ENCODE peak calls at places on chromosomes 5 and 9, in six cellular contexts. F is stomach, E is ascending aorta, J is fibroblast of mammary gland, O is pancreas, X is psoas muscle. L is an unnamed sample.

GRCh38 chr9:79193001-79193400 is 378.8 kb upstream of the TLE4 start:
- DNase-seq in J (peak), F (no peak), E (no peak), X (no peak), O (no peak), L (no peak)

GRCh38 chr5:134138416-134139376 is 24.2 kb downstream of the TCF7 start:
- DNase-seq in X (peak), E (no peak), F (peak), J (peak), O (peak), L (peak)

GRCh38 chr5:95392593-95393182 is 1.5 kb downstream of the FAM81B start:
- DNase-seq in X (no peak), O (peak), E (no peak), J (peak), F (no peak), L (no peak)

GRCh38 chr5:52668544-52669185 is 119.1 kb upstream of the ITGA1 start:
- DNase-seq in J (no peak), X (peak), O (no peak), F (no peak), E (no peak), L (no peak)

GRCh38 chr9:33460854-33461253 is 12.9 kb downstream of the NOL6 start:
- DNase-seq in J (no peak), F (no peak), O (no peak), E (no peak), X (no peak), L (no peak)

GRCh38 chr9:92140754-92141143 is 25.5 kb upstream of the SPTLC1 start:
- DNase-seq in F (no peak), E (no peak), O (no peak), J (no peak), X (no peak), L (no peak)

GRCh38 chr5:92962752-92963151 is 618.3 kb downstream of the NR2F1-AS1 start:
- DNase-seq in E (no peak), J (no peak), X (no peak), O (no peak), F (no peak), L (no peak)

GRCh38 chr5:124274949-124275348 is 471.5 kb downstream of the ZNF608 start:
- DNase-seq in F (no peak), X (no peak), E (no peak), O (no peak), J (peak), L (no peak)

GRCh38 chr5:67013719-67014118 is 182.9 kb downstream of the CD180 start:
- DNase-seq in X (no peak), O (no peak), E (no peak), F (no peak), J (no peak), L (no peak)

GRCh38 chr9:72271617-72272478 is 93.2 kb downstream of the ZFAND5 start:
- DNase-seq in F (peak), E (no peak), J (peak), X (no peak), O (peak), L (no peak)

GRCh38 chr5:675876-676698 is 17.1 kb downstream of the TPPP start:
- DNase-seq in O (no peak), X (peak), F (peak), J (no peak), E (peak), L (peak)

GRCh38 chr5:123215929-123216702 is 127.1 kb downstream of the PRDM6 start:
- DNase-seq in J (no peak), X (no peak), F (no peak), O (no peak), E (no peak), L (no peak)

GRCh38 chr5:119355636-119356383 is at the start of gene TNFAIP8:
- DNase-seq in O (peak), J (peak), F (peak), X (peak), E (peak), L (no peak)

GRCh38 chr9:33750307-33750838 is 45.0 kb upstream of the PRSS3 start:
- DNase-seq in F (peak), E (no peak), O (no peak), J (peak), X (no peak), L (no peak)

GRCh38 chr5:14145356-14146334 is 2.5 kb downstream of the TRIO start:
- DNase-seq in J (peak), F (no peak), E (no peak), O (no peak), X (peak), L (no peak)

GRCh38 chr5:132487095-132487428 is 3.5 kb downstream of the IRF1 start:
- DNase-seq in F (no peak), O (no peak), X (no peak), J (no peak), E (peak), L (no peak)

GRCh38 chr9:134180786-134181647 is 16.7 kb upstream of the RNU6ATAC start:
- DNase-seq in F (no peak), X (no peak), J (no peak), O (no peak), E (peak), L (peak)

GRCh38 chr5:61746836-61747575 is 414.9 kb downstream of the ZSWIM6 start:
- DNase-seq in F (no peak), E (no peak), X (no peak), O (no peak), J (no peak), L (no peak)

GRCh38 chr5:61748651-61749050 is 416.6 kb downstream of the ZSWIM6 start:
- DNase-seq in X (no peak), O (no peak), F (no peak), E (no peak), J (no peak), L (no peak)

GRCh38 chr5:61744690-61745619 is 412.9 kb downstream of the ZSWIM6 start:
- DNase-seq in F (peak), J (no peak), O (no peak), X (no peak), E (no peak), L (no peak)
- TF ChIP-seq CTCF in F (no peak), J (no peak), O (no peak), X (no peak), E (no peak), L (no peak)

GRCh38 chr5:39024005-39024404 is 50.2 kb downstream of the RICTOR start:
- DNase-seq in E (no peak), X (peak), J (no peak), F (no peak), O (no peak), L (no peak)
- TF ChIP-seq CTCF in E (no peak), X (no peak), J (no peak), F (no peak), O (no peak), L (no peak)

DNA sequence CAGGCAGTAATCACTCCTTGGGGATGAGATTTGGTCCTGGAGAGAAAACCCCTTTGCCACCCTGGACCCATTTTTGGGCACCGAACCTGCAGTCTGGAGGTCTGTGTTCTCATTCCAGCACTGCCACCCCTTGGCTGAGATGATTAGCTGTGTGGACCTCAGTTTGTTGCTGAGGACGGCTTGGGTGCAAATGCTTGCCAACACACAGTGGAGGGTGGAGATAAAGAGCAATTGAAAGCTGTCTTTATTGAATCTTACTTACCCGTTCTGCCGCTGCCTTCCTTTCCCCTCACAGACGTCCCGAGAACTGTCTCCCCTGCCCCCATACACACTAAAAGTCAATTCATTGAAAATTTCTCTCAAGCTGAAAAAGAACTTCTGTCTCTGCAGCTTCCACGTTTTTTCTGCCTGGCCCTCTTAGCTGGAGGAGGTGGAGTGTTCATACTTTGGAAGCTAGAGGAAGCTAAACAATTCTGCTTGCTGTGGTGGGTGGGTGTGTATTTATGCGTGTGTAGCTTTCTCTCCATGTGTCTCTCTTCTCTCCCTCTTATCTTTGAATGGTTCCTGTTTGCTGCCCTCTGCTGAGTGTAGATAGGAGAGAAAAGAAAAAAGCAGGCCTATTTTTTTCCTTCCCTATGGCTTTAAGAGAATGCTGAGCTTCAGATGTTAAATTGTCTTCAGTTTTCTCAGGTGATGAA is 6.6 kb downstream of the GALNT10 start:
- DNase-seq in F (no peak), E (no peak), J (peak), O (no peak), X (no peak), L (no peak)
- TF ChIP-seq CTCF in F (no peak), E (no peak), J (peak), O (peak), X (no peak), L (peak)

GRCh38 chr5:169828385-169828784 is 151.9 kb downstream of the INSYN2B start:
- DNase-seq in E (no peak), X (no peak), O (no peak), J (no peak), F (no peak), L (no peak)

GRCh38 chr5:169832236-169832635 is 148.1 kb downstream of the INSYN2B start:
- DNase-seq in E (no peak), X (no peak), F (no peak), J (no peak), O (no peak), L (no peak)

GRCh38 chr5:169831331-169831730 is 149.0 kb downstream of the INSYN2B start:
- DNase-seq in J (no peak), F (no peak), O (no peak), E (no peak), X (no peak), L (no peak)

GRCh38 chr5:169827769-169828168 is 152.5 kb downstream of the INSYN2B start:
- DNase-seq in E (no peak), F (no peak), J (peak), O (no peak), X (no peak), L (no peak)

GRCh38 chr5:169826618-169827017 is 153.7 kb downstream of the INSYN2B start:
- DNase-seq in F (no peak), O (no peak), X (no peak), J (no peak), E (no peak), L (no peak)
- TF ChIP-seq CTCF in F (no peak), O (no peak), X (no peak), J (peak), E (no peak), L (no peak)

GRCh38 chr9:37511006-37511714 is 25.4 kb downstream of the POLR1E start:
- DNase-seq in F (no peak), J (no peak), E (no peak), O (no peak), X (no peak), L (no peak)
- TF ChIP-seq CTCF in F (no peak), J (peak), E (peak), O (no peak), X (no peak), L (no peak)

GRCh38 chr9:109793921-109794320 is 13.9 kb downstream of the PALM2AKAP2 start:
- DNase-seq in J (no peak), E (no peak), F (no peak), X (no peak), O (no peak), L (no peak)

GRCh38 chr9:109793196-109793595 is 13.2 kb downstream of the PALM2AKAP2 start:
- DNase-seq in E (peak), O (no peak), J (peak), X (no peak), F (no peak), L (no peak)

GRCh38 chr9:109791747-109792146 is 11.7 kb downstream of the PALM2AKAP2 start:
- DNase-seq in E (no peak), J (no peak), X (no peak), O (no peak), F (no peak), L (no peak)

GRCh38 chr9:109789582-109790360 is 9.8 kb downstream of the PALM2AKAP2 start:
- DNase-seq in O (no peak), X (no peak), E (no peak), J (no peak), F (no peak), L (no peak)

GRCh38 chr9:109791003-109791677 is 11.1 kb downstream of the PALM2AKAP2 start:
- DNase-seq in F (no peak), X (no peak), O (no peak), J (no peak), E (no peak), L (no peak)
- TF ChIP-seq CTCF in F (no peak), X (no peak), O (no peak), J (no peak), E (no peak), L (no peak)

GRCh38 chr5:180093241-180093640 is 21.7 kb upstream of the RNF130 start:
- DNase-seq in X (no peak), J (no peak), F (no peak), E (peak), O (no peak), L (no peak)

GRCh38 chr5:180090098-180090768 is 18.7 kb upstream of the RNF130 start:
- DNase-seq in E (peak), J (peak), X (peak), O (peak), F (peak), L (peak)

GRCh38 chr5:180088561-180088960 is 17.0 kb upstream of the RNF130 start:
- DNase-seq in J (no peak), X (no peak), F (no peak), O (no peak), E (peak), L (no peak)

GRCh38 chr5:180093651-180094382 is 22.3 kb upstream of the RNF130 start:
- DNase-seq in F (no peak), X (no peak), O (no peak), J (no peak), E (peak), L (no peak)

GRCh38 chr5:180090769-180091546 is 19.4 kb upstream of the RNF130 start:
- DNase-seq in F (peak), O (peak), E (peak), X (no peak), J (peak), L (no peak)
- TF ChIP-seq CTCF in F (no peak), O (no peak), E (no peak), X (no peak), J (no peak), L (peak)

L was measured in type B pancreatic cell.